ENCODE peak calls at places on chromosomes 7 and 10, in four cellular contexts. B, X, C and Z are unnamed samples.

GRCh38 chr7:46215987-46216567 is 295.0 kb upstream of the IGFBP3 start:
- DNase-seq in C (peak), X (peak), B (no peak), Z (no peak)

GRCh38 chr10:52879181-52879607 is 106.6 kb upstream of the MBL2 start:
- DNase-seq in C (no peak), B (no peak), X (no peak), Z (no peak)

GRCh38 chr7:116161733-116162132 is 48.6 kb upstream of the TES start:
- DNase-seq in X (no peak), C (no peak), B (no peak), Z (no peak)

GRCh38 chr10:78756604-78757442 is 311.9 kb upstream of the ZMIZ1 start:
- DNase-seq in X (peak), B (no peak), C (no peak), Z (no peak)

GRCh38 chr7:2044883-2045471 is 187.8 kb downstream of the MAD1L1 start:
- DNase-seq in C (peak), X (no peak), B (no peak), Z (no peak)

GRCh38 chr7:82109288-82109687 is 334.3 kb downstream of the CACNA2D1 start:
- DNase-seq in X (no peak), B (no peak), C (no peak), Z (no peak)

GRCh38 chr10:84766923-84767322 is 438.5 kb downstream of the CCSER2 start:
- DNase-seq in C (no peak), X (no peak), B (no peak), Z (no peak)

GRCh38 chr7:156861212-156861611 is 31.8 kb downstream of the LMBR1 start:
- DNase-seq in X (no peak), B (no peak), C (no peak), Z (no peak)

GRCh38 chr7:142797342-142797798 is 26.6 kb downstream of the PRSS2 start:
- DNase-seq in C (no peak), B (no peak), X (no peak), Z (no peak)

GRCh38 chr7:9608560-9608959 is 1175.2 kb downstream of the NXPH1 start:
- DNase-seq in X (no peak), B (no peak), C (no peak), Z (no peak)

GRCh38 chr7:137626469-137627067 is 220.2 kb downstream of the DGKI start:
- DNase-seq in X (peak), B (peak), C (peak), Z (peak)

GRCh38 chr10:75035975-75036708 is 75.3 kb upstream of the SAMD8 start:
- DNase-seq in C (no peak), X (no peak), B (no peak), Z (no peak)

GRCh38 chr7:39360766-39361165 is 205.4 kb upstream of the YAE1 start:
- DNase-seq in B (no peak), X (no peak), C (no peak), Z (no peak)

GRCh38 chr7:30699706-30700495 is 17.6 kb upstream of the CRHR2 start:
- DNase-seq in C (peak), X (no peak), B (no peak), Z (no peak)

GRCh38 chr7:50497068-50497642 is 47.0 kb upstream of the FIGNL1 start:
- DNase-seq in X (no peak), C (no peak), B (peak), Z (no peak)

DNA sequence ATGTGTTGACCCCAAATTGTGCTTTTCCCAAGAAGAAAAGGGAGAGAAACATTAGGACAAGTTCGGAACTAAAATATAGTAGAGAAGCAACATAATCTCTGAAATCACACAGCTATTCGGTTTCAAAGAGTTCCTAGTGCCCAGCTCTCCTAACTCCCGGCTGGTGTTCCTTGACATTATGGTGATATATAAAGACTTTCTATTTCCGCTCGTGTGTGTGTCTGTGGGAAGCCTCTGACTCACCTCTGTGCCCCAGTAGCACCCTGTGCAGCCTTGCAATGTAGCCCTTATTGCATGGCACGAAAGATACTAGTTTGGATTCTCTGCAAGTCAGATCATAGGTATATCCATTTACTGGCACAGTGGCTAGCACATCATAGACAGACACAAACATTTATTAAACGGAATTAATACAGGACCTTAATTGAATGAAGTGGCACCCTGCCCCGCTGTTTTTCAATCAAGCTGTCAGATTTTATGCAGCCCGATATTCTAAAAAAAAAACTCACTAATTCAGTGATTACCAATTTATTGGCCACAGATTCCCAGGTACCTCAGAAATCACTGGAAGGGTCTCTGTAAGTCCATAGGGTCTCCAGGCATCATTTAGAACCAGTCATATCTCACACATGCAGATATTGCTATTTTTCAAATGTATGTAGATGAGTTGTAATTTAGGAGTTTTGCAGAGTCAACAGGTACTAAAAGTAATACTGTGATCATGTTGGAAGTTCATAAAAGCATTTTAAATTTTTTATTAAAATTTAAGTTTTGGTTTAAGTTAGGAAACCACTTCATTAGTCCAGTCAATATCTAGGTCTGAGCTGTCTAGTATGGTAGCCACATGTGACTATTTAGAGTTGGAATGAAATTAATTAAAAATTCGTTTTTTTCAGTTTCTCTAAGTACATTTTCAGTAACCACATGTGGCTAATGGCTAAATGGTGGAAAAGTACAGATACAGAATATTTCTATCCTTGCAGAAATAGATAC is 43.3 kb downstream of the SFTPD start:
- DNase-seq in X (no peak), B (no peak), C (no peak), Z (no peak)
- TF ChIP-seq ELF4 in X (no peak), B (no peak), C (no peak), Z (no peak)

GRCh38 chr7:155587486-155587885 is 41.1 kb upstream of the CNPY1 start:
- DNase-seq in X (no peak), B (no peak), C (no peak), Z (no peak)

GRCh38 chr7:155588468-155588998 is 42.2 kb upstream of the CNPY1 start:
- DNase-seq in X (no peak), C (no peak), B (no peak), Z (no peak)

GRCh38 chr7:155589001-155589980 is 42.9 kb upstream of the CNPY1 start:
- DNase-seq in B (no peak), C (no peak), X (no peak), Z (no peak)

GRCh38 chr7:155591055-155591750 is 44.8 kb upstream of the CNPY1 start:
- DNase-seq in C (no peak), X (no peak), B (peak), Z (no peak)

DNA sequence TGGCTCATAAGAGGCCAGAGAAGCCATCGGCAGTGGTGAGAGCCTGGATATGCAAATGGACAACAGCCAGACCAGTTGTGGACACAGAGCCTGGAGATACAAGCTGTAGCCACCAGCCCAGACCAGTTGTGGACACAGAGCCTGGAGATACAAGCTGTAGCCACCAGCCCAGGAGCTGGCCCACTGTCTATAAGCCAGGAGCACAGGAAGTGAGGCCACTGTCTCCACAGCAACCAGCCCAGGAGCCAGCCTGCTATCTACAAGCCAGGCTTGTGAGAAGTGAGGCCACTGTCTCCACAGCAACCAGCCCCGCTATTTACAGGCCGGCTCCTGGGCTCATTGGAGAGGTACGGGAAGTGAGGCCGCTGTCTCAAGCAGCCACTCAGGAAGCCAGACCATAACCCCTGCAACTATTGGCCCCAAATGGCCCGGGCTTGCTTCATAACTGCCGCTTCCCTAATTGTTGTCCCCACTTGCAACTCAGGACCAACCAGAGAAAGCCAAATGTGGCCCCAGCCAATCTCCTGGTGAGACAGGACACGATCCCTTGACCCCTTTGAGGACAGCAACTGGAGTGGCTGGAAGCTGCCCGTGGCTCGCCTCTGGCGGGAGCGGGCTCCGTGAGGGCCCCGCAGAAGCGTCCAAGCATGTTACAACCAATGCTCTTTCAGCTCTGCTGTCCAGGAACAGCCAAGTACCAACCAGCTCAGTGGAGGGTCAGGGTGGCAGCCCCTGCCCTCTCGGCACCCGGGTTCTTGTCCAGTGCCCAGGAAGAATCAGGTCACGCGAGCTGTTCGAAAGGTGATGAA is 44.1 kb upstream of the CNPY1 start:
- DNase-seq in X (peak), B (peak), C (peak), Z (no peak)
- TF ChIP-seq ELF4 in X (no peak), B (no peak), C (no peak), Z (no peak)

DNA sequence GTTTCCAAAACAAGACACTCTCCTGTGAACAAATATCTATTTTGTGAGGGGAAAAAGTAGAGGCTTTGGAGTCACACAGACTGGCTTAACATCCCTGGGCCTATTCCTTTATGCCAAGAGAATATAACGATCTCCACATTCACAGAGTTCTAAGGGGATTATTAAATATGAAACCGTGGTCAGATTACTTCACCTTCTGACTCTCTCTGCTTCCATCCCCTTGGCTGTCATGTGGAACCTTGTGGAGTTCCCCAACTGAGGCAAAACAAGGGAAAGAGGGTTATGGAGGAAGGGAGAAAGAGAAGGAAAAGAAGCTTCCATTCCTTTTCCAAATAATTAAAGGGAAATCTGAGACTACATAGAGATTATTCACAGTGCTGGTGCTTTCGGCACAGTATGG is 55.5 kb upstream of the ATP6V0A4 start:
- DNase-seq in X (no peak), B (no peak), C (no peak), Z (no peak)
- TF ChIP-seq ELF4 in X (no peak), B (no peak), C (no peak), Z (no peak)

GRCh38 chr10:108913300-108913699 is 1010.0 kb downstream of the XPNPEP1 start:
- DNase-seq in B (no peak), X (no peak), C (peak), Z (no peak)

GRCh38 chr10:108911814-108912541 is 1011.3 kb downstream of the XPNPEP1 start:
- DNase-seq in B (no peak), C (peak), X (peak), Z (peak)
- TF ChIP-seq ELF4 in B (no peak), C (no peak), X (no peak), Z (no peak)

GRCh38 chr7:33841658-33842057 is 63.7 kb upstream of the BMPER start:
- DNase-seq in C (no peak), B (no peak), X (no peak), Z (no peak)
- TF ChIP-seq ELF4 in C (no peak), B (no peak), X (no peak), Z (no peak)